ENCODE peak calls at places on chromosome 17, in eight cellular contexts. Q, P, T, W, L, B, S and R are unnamed samples.

GRCh38 chr17:62704381-62704971 is 77.0 kb downstream of the MRC2 start:
- DNase-seq in Q (no peak), S (no peak), T (no peak), W (no peak), L (peak; percentile 44), P (peak; percentile 45), B (no peak), R (no peak)

GRCh38 chr17:41223821-41224220 is 2.6 kb upstream of the KRTAP9-2 start:
- DNase-seq in Q (no peak), S (no peak), B (no peak), T (no peak), L (no peak), P (no peak), W (peak; percentile 8), R (no peak)

GRCh38 chr17:66712453-66712852 is 122.5 kb upstream of the CACNG5 start:
- DNase-seq in P (no peak), S (no peak), W (no peak), T (no peak), Q (no peak), B (no peak), L (no peak), R (no peak)

GRCh38 chr17:32627233-32628008 is 140.6 kb downstream of the CDK5R1 start:
- DNase-seq in P (no peak), S (no peak), B (no peak), T (no peak), Q (no peak), L (peak; percentile 26), W (peak; percentile 59), R (no peak)

GRCh38 chr17:42571435-42572225 is 4.7 kb downstream of the MLX start:
- DNase-seq in B (no peak), S (no peak), L (no peak), W (no peak), T (no peak), P (no peak), Q (no peak), R (no peak)

GRCh38 chr17:43010667-43011308 is 4.2 kb downstream of the IFI35 start:
- DNase-seq in W (no peak), T (peak; percentile 41), B (no peak), L (no peak), Q (no peak), S (no peak), P (no peak), R (peak; percentile 37)

GRCh38 chr17:56902350-56902749 is 11.5 kb downstream of the TRIM25 start:
- DNase-seq in Q (no peak), S (no peak), L (no peak), T (no peak), B (no peak), W (peak; percentile 49), P (no peak), R (no peak)

GRCh38 chr17:77476920-77477805 is 336.4 kb downstream of the SEC14L1 start:
- DNase-seq in B (no peak), Q (no peak), T (peak; percentile 58), L (no peak), S (no peak), W (peak; percentile 98), P (no peak), R (no peak)

GRCh38 chr17:51045616-51046526 is 74.8 kb downstream of the SPAG9 start:
- DNase-seq in B (no peak), L (no peak), Q (no peak), W (peak; percentile 63), P (no peak), S (no peak), T (no peak), R (no peak)

GRCh38 chr17:39653662-39654331 is 11.4 kb upstream of the TCAP start:
- DNase-seq in Q (peak; percentile 70), S (peak; percentile 77), P (peak; percentile 67), B (peak; percentile 80), L (peak; percentile 72), T (peak; percentile 86), W (peak; percentile 45), R (peak; percentile 80)

GRCh38 chr17:12568358-12569251 is 97.1 kb upstream of the MYOCD start:
- DNase-seq in W (peak; percentile 45), Q (no peak), P (no peak), B (no peak), S (no peak), L (no peak), T (no peak), R (no peak)

GRCh38 chr17:39756376-39757079 is 18.8 kb downstream of the GRB7 start:
- DNase-seq in T (no peak), P (no peak), S (no peak), W (no peak), B (no peak), Q (no peak), L (no peak), R (no peak)

GRCh38 chr17:15490634-15491261 is 23.3 kb upstream of the CDRT4 start:
- DNase-seq in L (peak; percentile 26), P (peak; percentile 88), Q (no peak), S (no peak), B (no peak), W (peak; percentile 36), T (no peak), R (peak; percentile 95)

GRCh38 chr17:29590261-29590978 is 972 bp upstream of the GIT1 start:
- DNase-seq in P (peak; percentile 36), S (no peak), W (peak; percentile 52), T (no peak), Q (no peak), L (no peak), B (no peak), R (no peak)

GRCh38 chr17:35082073-35082657 is 18.7 kb upstream of the RFFL start:
- DNase-seq in Q (no peak), B (no peak), W (peak; percentile 78), T (no peak), P (no peak), S (no peak), L (no peak), R (no peak)

GRCh38 chr17:69030145-69030544 is 30.6 kb downstream of the ABCA9 start:
- DNase-seq in B (no peak), T (no peak), W (no peak), S (no peak), P (peak; percentile 37), L (no peak), Q (no peak), R (no peak)

GRCh38 chr17:6153416-6153815 is 83.2 kb downstream of the WSCD1 start:
- DNase-seq in B (no peak), P (no peak), W (no peak), T (no peak), S (no peak), L (no peak), Q (no peak), R (no peak)

GRCh38 chr17:61689610-61690180 is 98.7 kb upstream of the NACA2 start:
- DNase-seq in B (no peak), W (peak; percentile 41), T (no peak), S (no peak), P (no peak), L (no peak), Q (no peak), R (no peak)

GRCh38 chr17:16933317-16934132 is 38.4 kb downstream of the TNFRSF13B start:
- DNase-seq in W (no peak), T (no peak), P (no peak), S (no peak), Q (no peak), L (no peak), B (no peak), R (no peak)

GRCh38 chr17:75011788-75012319 is 616 bp upstream of the MRPL58 start:
- DNase-seq in P (no peak), S (no peak), T (no peak), B (no peak), W (peak; percentile 83), Q (no peak), L (no peak), R (no peak)

GRCh38 chr17:78378225-78379133 is at the start of gene PGS1:
- DNase-seq in P (peak; percentile 70), B (peak; percentile 74), Q (peak; percentile 75), L (peak; percentile 71), T (peak; percentile 63), S (peak; percentile 83), W (peak; percentile 66), R (peak; percentile 80)

GRCh38 chr17:40298726-40299125 is 10.3 kb upstream of the RARA start:
- DNase-seq in L (no peak), W (no peak), P (no peak), B (no peak), T (no peak), Q (no peak), S (no peak), R (no peak)

GRCh38 chr17:4738136-4739121 is 1.2 kb upstream of the ZMYND15 start:
- DNase-seq in P (no peak), S (no peak), B (peak; percentile 17), Q (no peak), W (no peak), T (no peak), L (no peak), R (no peak)

GRCh38 chr17:26773189-26774188 is 520.4 kb upstream of the WSB1 start:
- DNase-seq in B (no peak), P (no peak), L (no peak), Q (no peak), W (no peak), T (no peak), S (no peak), R (no peak)

GRCh38 chr17:45121055-45121454 is 11.3 kb downstream of the PLCD3 start:
- DNase-seq in B (no peak), T (no peak), L (no peak), P (no peak), W (no peak), S (no peak), Q (no peak), R (no peak)

GRCh38 chr17:64773836-64774761 is 112.0 kb upstream of the SMURF2 start:
- DNase-seq in B (no peak), Q (no peak), P (peak; percentile 47), T (peak; percentile 78), L (no peak), S (no peak), W (peak; percentile 50), R (peak; percentile 27)

GRCh38 chr17:31385428-31386285 is 5.8 kb upstream of the RAB11FIP4 start:
- DNase-seq in S (no peak), Q (no peak), L (no peak), P (no peak), B (no peak), T (no peak), W (peak; percentile 17), R (no peak)

GRCh38 chr17:6577686-6578263 is 21.4 kb upstream of the PITPNM3 start:
- DNase-seq in Q (no peak), W (no peak), B (no peak), P (no peak), S (no peak), L (no peak), T (no peak), R (no peak)

GRCh38 chr17:67656494-67657203 is 61.1 kb upstream of the NOL11 start:
- DNase-seq in T (no peak), B (no peak), S (no peak), L (no peak), W (no peak), Q (no peak), P (no peak), R (peak; percentile 35)

GRCh38 chr17:19321481-19322128 is 40.9 kb downstream of the B9D1 start:
- DNase-seq in B (no peak), S (no peak), L (no peak), T (no peak), P (no peak), W (no peak), Q (no peak), R (no peak)

GRCh38 chr17:302300-302698 is 50.3 kb downstream of the RPH3AL start:
- DNase-seq in B (no peak), P (no peak), W (no peak), S (no peak), L (no peak), T (no peak), Q (no peak), R (no peak)

GRCh38 chr17:75645889-75646625 is 12.8 kb downstream of the SMIM5 start:
- DNase-seq in P (peak; percentile 59), T (peak; percentile 92), Q (no peak), B (no peak), L (no peak), S (peak; percentile 42), W (peak; percentile 89), R (no peak)

GRCh38 chr17:81808778-81809555 is 5.0 kb downstream of the GCGR start:
- DNase-seq in Q (no peak), P (no peak), T (no peak), W (no peak), B (no peak), S (no peak), L (no peak), R (peak; percentile 20)

GRCh38 chr17:57870283-57870635 is 20.4 kb upstream of the MRPS23 start:
- DNase-seq in S (no peak), L (no peak), Q (no peak), T (no peak), P (no peak), W (peak; percentile 47), B (no peak), R (no peak)